ENCODE peak calls at places on chromosomes 5 and 9, in seven cellular contexts. T is stimulated activated CD8-positive, alpha-beta memory T cell treated with anti-CD3 and anti-CD28 coated beads, Interleukin-2, amount 100 ng/mL, for 48 hours; C is cardiac septum; D is H7; S is lower leg skin; L is NCI-H1092 treated with DMSO at 0.1 percent for 48 hours; R is naive thymus-derived CD8-positive, alpha-beta T cell. E is an unnamed sample.
A peak's percentile ranks its signal among the peaks of the same experiment; 100 is the strongest.

GRCh38 chr9:85262333-85262732 is 479.4 kb downstream of the AGTPBP1 start:
- DNase-seq in D (no peak), T (no peak), R (no peak), L (no peak), C (no peak), S (no peak), E (no peak)

GRCh38 chr5:100828071-100828689 is 74.9 kb downstream of the ST8SIA4 start:
- DNase-seq in C (no peak), T (no peak), S (no peak), D (no peak), R (no peak), L (no peak), E (no peak)

GRCh38 chr9:98011122-98011521 is 28.0 kb downstream of the ANP32B start:
- DNase-seq in R (no peak), D (no peak), C (no peak), T (no peak), L (no peak), S (no peak), E (no peak)

GRCh38 chr9:20315672-20316071 is 306.6 kb downstream of the MLLT3 start:
- DNase-seq in D (no peak), T (no peak), R (no peak), L (no peak), C (no peak), S (no peak), E (no peak)

GRCh38 chr5:67255881-67256280 is 59.3 kb upstream of the CD180 start:
- DNase-seq in D (no peak), C (no peak), T (no peak), R (no peak), L (no peak), S (no peak), E (no peak)

GRCh38 chr5:102800427-102800826 is 45.3 kb downstream of the PAM start:
- DNase-seq in C (no peak), R (no peak), D (no peak), L (no peak), T (no peak), S (no peak), E (no peak)

GRCh38 chr5:92019376-92019990 is 636.4 kb upstream of the ARRDC3 start:
- DNase-seq in R (no peak), T (no peak), S (no peak), C (no peak), L (no peak), D (no peak), E (no peak)

GRCh38 chr5:24623018-24623417 is 21.8 kb downstream of the CDH10 start:
- DNase-seq in R (no peak), T (no peak), S (no peak), L (peak; percentile 49), C (no peak), D (no peak), E (no peak)

GRCh38 chr5:142845402-142845901 is 75.3 kb downstream of the ARHGAP26 start:
- DNase-seq in S (no peak), T (no peak), D (no peak), L (peak; percentile 26), R (no peak), C (no peak), E (no peak)

GRCh38 chr9:126569036-126569435 is 44.7 kb upstream of the LMX1B start:
- DNase-seq in C (no peak), D (no peak), T (no peak), R (no peak), S (no peak), L (no peak), E (no peak)

GRCh38 chr5:153159611-153160010 is 330.9 kb upstream of the GRIA1 start:
- DNase-seq in L (no peak), T (no peak), C (no peak), R (no peak), S (no peak), D (no peak), E (no peak)

GRCh38 chr9:105278751-105279150 is 34.3 kb downstream of the SLC44A1 start:
- DNase-seq in L (no peak), S (no peak), D (no peak), T (no peak), C (no peak), R (no peak), E (no peak)

GRCh38 chr5:115605436-115605835 is 3.2 kb upstream of the TICAM2 start:
- DNase-seq in S (no peak), T (no peak), C (no peak), R (no peak), L (no peak), D (no peak), E (no peak)

GRCh38 chr5:57037355-57037754 is 85.4 kb upstream of the MIER3 start:
- DNase-seq in T (no peak), S (no peak), L (no peak), R (no peak), C (no peak), D (peak; percentile 65), E (no peak)

GRCh38 chr5:31362931-31363568 is 168.8 kb downstream of the DROSHA start:
- DNase-seq in L (no peak), S (no peak), T (no peak), R (no peak), D (no peak), C (no peak), E (no peak)

GRCh38 chr5:132822650-132823480 is 7.6 kb downstream of the SHROOM1 start:
- DNase-seq in C (no peak), D (peak; percentile 94), T (no peak), S (no peak), L (no peak), R (no peak), E (no peak)

GRCh38 chr9:82090041-82090440 is 101.5 kb downstream of the SPATA31D1 start:
- DNase-seq in D (no peak), S (no peak), R (no peak), L (no peak), C (no peak), T (no peak), E (no peak)

GRCh38 chr5:126069329-126069728 is 353.9 kb upstream of the GRAMD2B start:
- DNase-seq in D (no peak), C (no peak), R (no peak), T (no peak), L (no peak), S (no peak), E (no peak)

E was measured in NCI-H510A.